ENCODE peak calls at places on chromosome 20, in four cellular contexts. J, U, D and T are unnamed samples.

GRCh38 chr20:916125-916799 is at the start of gene ANGPT4:
- DNase-seq in J (no peak), D (no peak), U (peak; percentile 18), T (no peak)

GRCh38 chr20:62643521-62644043 is 1.3 kb downstream of the SLCO4A1 start:
- DNase-seq in D (no peak), J (no peak), U (no peak), T (peak; percentile 18)

GRCh38 chr20:61608275-61609085 is 356.4 kb downstream of the CDH4 start:
- DNase-seq in D (no peak), U (peak; percentile 66), J (peak; percentile 35), T (peak; percentile 46)

GRCh38 chr20:49318430-49319203 is 40.8 kb upstream of the ZNFX1 start:
- DNase-seq in D (no peak), J (no peak), U (peak; percentile 50), T (no peak)

GRCh38 chr20:38725959-38726848 is 1.9 kb downstream of the SLC32A1 start:
- DNase-seq in U (peak; percentile 94), J (no peak), D (no peak), T (peak; percentile 75)

GRCh38 chr20:25527949-25528348 is 57.4 kb downstream of the NINL start:
- DNase-seq in D (no peak), J (no peak), U (no peak), T (no peak)

GRCh38 chr20:18983796-18984195 is 170.2 kb downstream of the SCP2D1 start:
- DNase-seq in D (no peak), U (no peak), J (no peak), T (no peak)

GRCh38 chr20:63090682-63091571 is 84.2 kb upstream of the BHLHE23 start:
- DNase-seq in U (peak; percentile 10), D (no peak), J (no peak), T (no peak)

GRCh38 chr20:14495066-14495465 is 157.7 kb upstream of the FLRT3 start:
- DNase-seq in D (no peak), J (no peak), U (no peak), T (no peak)

GRCh38 chr20:15033269-15033668 is 695.9 kb upstream of the FLRT3 start:
- DNase-seq in J (no peak), D (no peak), U (no peak), T (no peak)

GRCh38 chr20:8082025-8082424 is 50.0 kb upstream of the PLCB1 start:
- DNase-seq in U (peak; percentile 20), J (peak; percentile 33), D (peak; percentile 3), T (peak; percentile 1)

GRCh38 chr20:2738331-2738730 is 45.8 kb downstream of the EBF4 start:
- DNase-seq in D (no peak), J (no peak), U (no peak), T (no peak)

GRCh38 chr20:34724172-34724571 is 20.0 kb downstream of the TP53INP2 start:
- DNase-seq in J (no peak), D (no peak), U (no peak), T (no peak)
- TF ChIP-seq SP1 in J (no peak), D (no peak), U (no peak), T (no peak)

DNA sequence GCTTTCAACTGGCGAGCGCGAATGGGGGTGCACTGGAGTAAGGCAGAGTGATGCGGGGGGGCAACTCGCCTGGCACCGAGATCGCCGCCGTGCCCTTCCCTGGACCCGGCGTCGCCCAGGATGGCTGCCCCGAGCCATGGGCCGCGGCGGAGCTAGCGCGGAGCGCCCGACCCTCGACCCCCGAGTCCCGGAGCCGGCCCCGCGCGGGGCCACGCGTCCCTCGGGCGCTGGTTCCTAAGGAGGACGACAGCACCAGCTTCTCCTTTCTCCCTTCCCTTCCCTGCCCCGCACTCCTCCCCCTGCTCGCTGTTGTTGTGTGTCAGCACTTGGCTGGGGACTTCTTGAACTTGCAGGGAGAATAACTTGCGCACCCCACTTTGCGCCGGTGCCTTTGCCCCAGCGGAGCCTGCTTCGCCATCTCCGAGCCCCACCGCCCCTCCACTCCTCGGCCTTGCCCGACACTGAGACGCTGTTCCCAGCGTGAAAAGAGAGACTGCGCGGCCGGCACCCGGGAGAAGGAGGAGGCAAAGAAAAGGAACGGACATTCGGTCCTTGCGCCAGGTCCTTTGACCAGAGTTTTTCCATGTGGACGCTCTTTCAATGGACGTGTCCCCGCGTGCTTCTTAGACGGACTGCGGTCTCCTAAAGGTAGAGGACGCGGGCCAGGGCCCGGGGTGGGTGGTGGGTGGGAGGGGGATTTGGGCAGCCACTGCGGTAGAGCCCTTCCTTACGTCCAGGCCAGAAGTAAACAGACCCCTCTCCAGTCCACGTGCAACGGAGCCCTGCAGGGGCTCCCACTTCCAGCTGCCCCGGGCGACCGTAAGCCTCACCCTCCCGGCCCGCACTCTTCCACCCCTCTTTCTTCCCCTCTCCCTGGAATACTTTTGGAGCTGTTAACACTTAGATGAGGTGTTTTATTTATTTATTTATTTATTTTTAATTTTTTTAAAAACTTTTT is 1.0 kb downstream of the BMP2 start:
- DNase-seq in D (no peak), U (peak; percentile 28), J (no peak), T (no peak)
- TF ChIP-seq SP1 in D (no peak), U (no peak), J (no peak), T (no peak)

DNA sequence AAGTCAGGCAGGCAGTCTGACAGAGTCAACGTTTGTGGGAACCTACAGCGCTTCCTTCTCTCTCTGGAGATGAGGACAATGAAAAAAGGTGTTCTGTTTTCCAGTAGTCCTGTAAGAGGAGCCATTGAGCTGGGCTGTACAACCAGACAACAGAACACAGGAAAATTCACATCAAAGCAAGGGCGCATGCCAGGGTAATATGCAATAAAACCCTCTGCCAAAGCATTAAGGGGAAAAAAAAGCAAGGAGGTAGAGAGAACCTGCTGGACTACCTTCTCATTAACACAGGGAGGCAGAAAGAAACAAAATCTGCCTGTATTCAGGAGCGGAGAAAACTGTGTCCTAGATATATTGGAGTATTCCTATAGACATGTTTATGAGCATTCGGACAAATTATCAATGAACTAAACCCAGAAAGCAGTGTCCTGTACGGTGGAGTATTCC is 1.3 kb downstream of the RNF24 start:
- DNase-seq in D (no peak), J (peak; percentile 47), U (no peak), T (peak; percentile 37)
- TF ChIP-seq SP1 in D (no peak), J (no peak), U (no peak), T (no peak)

DNA sequence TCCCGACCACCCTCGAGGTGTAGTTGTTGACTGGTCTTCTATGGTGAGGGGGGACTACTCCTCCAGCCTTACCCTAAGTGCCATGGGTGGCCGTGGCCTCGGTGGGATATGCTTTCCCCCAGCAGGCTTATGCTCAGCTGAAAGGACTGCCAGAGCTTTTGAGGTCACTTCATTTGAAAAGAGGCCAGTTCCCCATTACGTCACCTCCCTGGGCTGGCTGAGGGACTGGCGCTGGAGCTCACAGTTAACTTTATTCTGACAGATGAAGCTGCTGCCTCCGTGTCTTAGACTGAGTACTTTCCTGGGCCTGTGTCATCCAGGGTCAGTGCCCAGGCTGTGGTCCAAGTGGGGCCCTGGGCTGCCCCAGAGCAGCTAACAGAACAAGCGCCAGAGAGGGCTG is 42.8 kb upstream of the PCMTD2 start:
- DNase-seq in J (no peak), D (no peak), U (no peak), T (no peak)
- TF ChIP-seq SP1 in J (no peak), D (no peak), U (no peak), T (no peak)

GRCh38 chr20:36170542-36171215 is 16.1 kb downstream of the EPB41L1 start:
- DNase-seq in U (no peak), D (no peak), J (no peak), T (no peak)

GRCh38 chr20:36175475-36175995 is 21.0 kb downstream of the EPB41L1 start:
- DNase-seq in J (no peak), U (no peak), D (no peak), T (peak; percentile 24)

GRCh38 chr20:36173451-36173933 is 19.0 kb downstream of the EPB41L1 start:
- DNase-seq in U (peak; percentile 69), D (peak; percentile 25), J (no peak), T (peak; percentile 29)

GRCh38 chr20:36177716-36178115 is 23.2 kb downstream of the EPB41L1 start:
- DNase-seq in U (no peak), J (no peak), D (no peak), T (no peak)

GRCh38 chr20:36175016-36175415 is 20.5 kb downstream of the EPB41L1 start:
- DNase-seq in J (no peak), U (no peak), D (no peak), T (no peak)
- TF ChIP-seq SP1 in J (no peak), U (no peak), D (no peak), T (no peak)

GRCh38 chr20:57078101-57078500 is 188.3 kb downstream of the BMP7 start:
- DNase-seq in D (no peak), J (no peak), U (no peak), T (no peak)
- TF ChIP-seq SP1 in D (no peak), J (no peak), U (no peak), T (no peak)